ENCODE peak calls at places on chromosomes 3 and 15, in four cellular contexts. One of them, this sample, is unnamed.

GRCh38 chr15:67820992-67821783 is 4.1 kb upstream of the SKOR1 start:
- DNase-seq in AG10803: peak
- DNase-seq in epithelial cell of esophagus: peak
- DNase-seq in A549: no peak
- DNase-seq in this sample: peak

GRCh38 chr3:159861369-159861987 is 127.2 kb upstream of the IL12A start:
- DNase-seq in AG10803: no peak
- DNase-seq in epithelial cell of esophagus: peak
- DNase-seq in A549: no peak
- DNase-seq in this sample: no peak

GRCh38 chr3:168847293-168847883 is 751.7 kb upstream of the GOLIM4 start:
- DNase-seq in AG10803: peak
- DNase-seq in epithelial cell of esophagus: peak
- DNase-seq in A549: no peak
- DNase-seq in this sample: peak

GRCh38 chr15:39579487-39580116 is 1.3 kb upstream of the THBS1 start:
- DNase-seq in AG10803: peak
- DNase-seq in epithelial cell of esophagus: peak
- DNase-seq in A549: peak
- DNase-seq in this sample: peak

GRCh38 chr15:75353604-75354003 is 6.8 kb downstream of the NEIL1 start:
- DNase-seq in AG10803: no peak
- DNase-seq in epithelial cell of esophagus: no peak
- DNase-seq in A549: no peak
- DNase-seq in this sample: no peak

GRCh38 chr3:30123224-30123623 is 483.2 kb upstream of the TGFBR2 start:
- DNase-seq in AG10803: no peak
- DNase-seq in epithelial cell of esophagus: no peak
- DNase-seq in A549: no peak
- DNase-seq in this sample: no peak

GRCh38 chr15:64681424-64682024 is 93.9 kb downstream of the RBPMS2 start:
- DNase-seq in AG10803: peak
- DNase-seq in epithelial cell of esophagus: peak
- DNase-seq in A549: peak
- DNase-seq in this sample: peak

GRCh38 chr3:175489406-175489805 is 630.3 kb downstream of the NAALADL2 start:
- DNase-seq in AG10803: no peak
- DNase-seq in epithelial cell of esophagus: no peak
- DNase-seq in A549: no peak
- DNase-seq in this sample: no peak

GRCh38 chr15:100201376-100202280 is 140.1 kb downstream of the ADAMTS17 start:
- DNase-seq in AG10803: peak
- DNase-seq in epithelial cell of esophagus: no peak
- DNase-seq in A549: no peak
- DNase-seq in this sample: peak

GRCh38 chr3:106263556-106263955 is 394.7 kb upstream of the CBLB start:
- DNase-seq in AG10803: no peak
- DNase-seq in epithelial cell of esophagus: no peak
- DNase-seq in A549: no peak
- DNase-seq in this sample: no peak

GRCh38 chr15:101148881-101149664 is 102.8 kb downstream of the CHSY1 start:
- DNase-seq in AG10803: no peak
- DNase-seq in epithelial cell of esophagus: no peak
- DNase-seq in A549: no peak
- DNase-seq in this sample: no peak

GRCh38 chr15:101250331-101250730 is 1.5 kb downstream of the CHSY1 start:
- DNase-seq in AG10803: peak
- DNase-seq in epithelial cell of esophagus: peak
- DNase-seq in A549: no peak
- DNase-seq in this sample: peak

GRCh38 chr3:100210777-100211145 is 50.0 kb upstream of the TBC1D23 start:
- DNase-seq in AG10803: peak
- DNase-seq in epithelial cell of esophagus: no peak
- DNase-seq in A549: no peak
- DNase-seq in this sample: peak

GRCh38 chr3:73592154-73592877 is 32.4 kb downstream of the PDZRN3 start:
- DNase-seq in AG10803: no peak
- DNase-seq in epithelial cell of esophagus: no peak
- DNase-seq in A549: no peak
- DNase-seq in this sample: no peak

GRCh38 chr15:78618490-78618934 is 2.3 kb downstream of the CHRNA3 start:
- DNase-seq in AG10803: peak
- DNase-seq in epithelial cell of esophagus: peak
- DNase-seq in A549: peak
- DNase-seq in this sample: peak

GRCh38 chr3:149204390-149204991 is 17.1 kb downstream of the CP start:
- DNase-seq in AG10803: no peak
- DNase-seq in epithelial cell of esophagus: no peak
- DNase-seq in A549: no peak
- DNase-seq in this sample: no peak

GRCh38 chr15:57600197-57600596 is 8.5 kb downstream of the MYZAP start:
- DNase-seq in AG10803: no peak
- DNase-seq in epithelial cell of esophagus: no peak
- DNase-seq in A549: no peak
- DNase-seq in this sample: no peak

GRCh38 chr15:98698792-98699191 is 50.5 kb downstream of the IGF1R start:
- DNase-seq in AG10803: no peak
- DNase-seq in epithelial cell of esophagus: no peak
- DNase-seq in A549: no peak
- DNase-seq in this sample: no peak

GRCh38 chr15:75673426-75674247 is 25.9 kb downstream of the SNX33 start:
- DNase-seq in AG10803: peak
- DNase-seq in epithelial cell of esophagus: peak
- DNase-seq in A549: no peak
- DNase-seq in this sample: peak

GRCh38 chr3:40637891-40638290 is 113.1 kb downstream of the ZNF621 start:
- DNase-seq in AG10803: no peak
- DNase-seq in epithelial cell of esophagus: no peak
- DNase-seq in A549: no peak
- DNase-seq in this sample: no peak

GRCh38 chr3:2944628-2945027 is 165.5 kb downstream of the IL5RA start:
- DNase-seq in AG10803: no peak
- DNase-seq in epithelial cell of esophagus: no peak
- DNase-seq in A549: no peak
- DNase-seq in this sample: no peak

GRCh38 chr3:148223266-148223665 is 474.4 kb upstream of the AGTR1 start:
- DNase-seq in AG10803: peak
- DNase-seq in epithelial cell of esophagus: no peak
- DNase-seq in A549: no peak
- DNase-seq in this sample: peak

GRCh38 chr3:171346011-171346410 is 114.2 kb downstream of the TNIK start:
- DNase-seq in AG10803: no peak
- DNase-seq in epithelial cell of esophagus: no peak
- DNase-seq in A549: no peak
- DNase-seq in this sample: no peak

GRCh38 chr3:2024037-2024436 is 74.6 kb upstream of the CNTN4 start:
- DNase-seq in AG10803: no peak
- DNase-seq in epithelial cell of esophagus: no peak
- DNase-seq in A549: no peak
- DNase-seq in this sample: no peak

GRCh38 chr15:94070341-94071275 is 160.8 kb upstream of the MCTP2 start:
- DNase-seq in AG10803: peak
- DNase-seq in epithelial cell of esophagus: peak
- DNase-seq in A549: peak
- DNase-seq in this sample: peak

GRCh38 chr3:62586356-62586755 is 213.0 kb upstream of the FEZF2 start:
- DNase-seq in AG10803: peak
- DNase-seq in epithelial cell of esophagus: no peak
- DNase-seq in A549: no peak
- DNase-seq in this sample: peak

GRCh38 chr3:186138272-186138981 is 29.5 kb upstream of the ETV5 start:
- DNase-seq in AG10803: no peak
- DNase-seq in epithelial cell of esophagus: no peak
- DNase-seq in A549: no peak
- DNase-seq in this sample: no peak

GRCh38 chr15:48086582-48086981 is 34.2 kb upstream of the SLC24A5 start:
- DNase-seq in AG10803: peak
- DNase-seq in epithelial cell of esophagus: no peak
- DNase-seq in A549: no peak
- DNase-seq in this sample: peak

GRCh38 chr3:64518496-64518895 is 169.3 kb downstream of the ADAMTS9 start:
- DNase-seq in AG10803: no peak
- DNase-seq in epithelial cell of esophagus: peak
- DNase-seq in A549: no peak
- DNase-seq in this sample: no peak
- TF ChIP-seq CTCF in AG10803: no peak
- TF ChIP-seq CTCF in epithelial cell of esophagus: no peak
- TF ChIP-seq CTCF in A549: no peak
- TF ChIP-seq CTCF in this sample: no peak

GRCh38 chr3:4978966-4979400 is 254 bp upstream of the BHLHE40 start:
- DNase-seq in AG10803: peak
- DNase-seq in epithelial cell of esophagus: peak
- DNase-seq in A549: peak
- DNase-seq in this sample: peak

GRCh38 chr3:4978259-4978965 is 825 bp upstream of the BHLHE40 start:
- DNase-seq in AG10803: peak
- DNase-seq in epithelial cell of esophagus: peak
- DNase-seq in A549: peak
- DNase-seq in this sample: peak

GRCh38 chr3:4977889-4978258 is 1.4 kb upstream of the BHLHE40 start:
- DNase-seq in AG10803: no peak
- DNase-seq in epithelial cell of esophagus: no peak
- DNase-seq in A549: no peak
- DNase-seq in this sample: no peak

GRCh38 chr3:4976109-4976508 is 3.1 kb upstream of the BHLHE40 start:
- DNase-seq in AG10803: peak
- DNase-seq in epithelial cell of esophagus: peak
- DNase-seq in A549: peak
- DNase-seq in this sample: peak

GRCh38 chr3:4977001-4977888 is 2.0 kb upstream of the BHLHE40 start:
- DNase-seq in AG10803: peak
- DNase-seq in epithelial cell of esophagus: peak
- DNase-seq in A549: peak
- DNase-seq in this sample: peak
- TF ChIP-seq CTCF in AG10803: peak
- TF ChIP-seq CTCF in epithelial cell of esophagus: no peak
- TF ChIP-seq CTCF in A549: no peak
- TF ChIP-seq CTCF in this sample: no peak

GRCh38 chr3:195001961-195002861 is 268.7 kb downstream of the XXYLT1 start:
- DNase-seq in AG10803: peak
- DNase-seq in epithelial cell of esophagus: peak
- DNase-seq in A549: peak
- DNase-seq in this sample: no peak
- TF ChIP-seq CTCF in AG10803: peak
- TF ChIP-seq CTCF in epithelial cell of esophagus: peak
- TF ChIP-seq CTCF in A549: peak
- TF ChIP-seq CTCF in this sample: peak

DNA sequence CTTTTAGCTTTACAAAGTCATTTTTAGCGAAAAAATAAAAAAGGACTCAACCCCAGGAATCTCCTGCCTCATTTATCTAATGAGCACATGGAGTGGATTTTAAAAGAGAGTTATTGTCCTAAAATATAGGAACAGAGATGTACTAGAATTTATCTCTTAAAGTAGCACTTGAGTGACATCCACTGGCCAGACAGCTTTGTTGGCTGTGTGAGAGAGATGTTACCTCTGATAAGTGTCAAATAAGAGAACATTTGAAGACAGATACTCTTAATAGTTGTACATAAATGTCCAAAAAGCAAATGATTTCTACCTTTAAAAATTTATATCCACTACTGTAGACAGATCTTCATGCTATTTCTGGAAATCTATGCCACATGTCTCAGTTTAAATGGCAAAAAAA is 12.3 kb upstream of the MFSD1 start:
- DNase-seq in AG10803: peak
- DNase-seq in epithelial cell of esophagus: peak
- DNase-seq in A549: no peak
- DNase-seq in this sample: no peak
- TF ChIP-seq CTCF in AG10803: peak
- TF ChIP-seq CTCF in epithelial cell of esophagus: peak
- TF ChIP-seq CTCF in A549: peak
- TF ChIP-seq CTCF in this sample: peak